ENCODE peak calls at places on chromosomes 13 and 19, in seven cellular contexts. I is stimulated activated CD8-positive, alpha-beta memory T cell treated with anti-CD3 and anti-CD28 coated beads, Interleukin-7, amount 100 ng/mL, for 1 hour; R is colonic mucosa; J is right atrium auricular region; U is left colon; K is AG09309; A is renal cortical epithelial cell. L is an unnamed sample.

GRCh38 chr19:10612515-10613119 is 12.7 kb upstream of the SLC44A2 start:
- DNase-seq in I (no peak), R (peak), J (peak), U (peak), K (no peak), A (no peak), L (peak)

GRCh38 chr19:47650695-47651094 is 41.8 kb downstream of the BICRA start:
- DNase-seq in I (no peak), R (no peak), J (no peak), U (no peak), K (no peak), A (no peak), L (no peak)

GRCh38 chr19:7083076-7083956 is 13.8 kb downstream of the ZNF557 start:
- DNase-seq in I (no peak), R (no peak), J (no peak), U (no peak), K (no peak), A (peak), L (no peak)

GRCh38 chr13:59780058-59780457 is 383.7 kb downstream of the DIAPH3 start:
- DNase-seq in I (no peak), R (no peak), J (no peak), U (no peak), K (no peak), A (no peak), L (no peak)

GRCh38 chr19:28208745-28209144 is 1004.2 kb downstream of the UQCRFS1 start:
- DNase-seq in I (no peak), R (no peak), J (no peak), U (no peak), K (no peak), A (peak), L (no peak)

GRCh38 chr13:88031980-88032562 is 360.9 kb downstream of the SLITRK5 start:
- DNase-seq in I (no peak), R (no peak), J (no peak), U (no peak), K (no peak), A (peak), L (no peak)

GRCh38 chr13:52141299-52141698 is 12.4 kb upstream of the NEK5 start:
- DNase-seq in I (no peak), R (no peak), J (no peak), U (no peak), K (no peak), A (peak), L (no peak)

GRCh38 chr19:30942636-30943035 is 406.6 kb downstream of the TSHZ3 start:
- DNase-seq in I (no peak), R (no peak), J (no peak), U (no peak), K (no peak), A (no peak), L (no peak)

GRCh38 chr19:2111886-2112285 is 15.2 kb downstream of the IZUMO4 start:
- DNase-seq in I (no peak), R (no peak), J (no peak), U (no peak), K (no peak), A (no peak), L (no peak)

GRCh38 chr13:28558126-28558525 is 63.2 kb upstream of the FLT1 start:
- DNase-seq in I (no peak), R (no peak), J (no peak), U (no peak), K (peak), A (peak), L (no peak)

GRCh38 chr19:35204799-35205732 is 23.5 kb downstream of the FAM187B start:
- DNase-seq in I (no peak), R (peak), J (no peak), U (peak), K (no peak), A (no peak), L (peak)

GRCh38 chr19:9171393-9171991 is 7.3 kb upstream of the OR7D2 start:
- DNase-seq in I (no peak), R (no peak), J (no peak), U (no peak), K (no peak), A (no peak), L (no peak)

GRCh38 chr13:49308977-49309408 is 61.3 kb downstream of the CDADC1 start:
- DNase-seq in I (no peak), R (no peak), J (peak), U (no peak), K (no peak), A (no peak), L (no peak)

GRCh38 chr19:5271145-5271544 is 69.5 kb downstream of the PTPRS start:
- DNase-seq in I (no peak), R (no peak), J (no peak), U (no peak), K (no peak), A (no peak), L (no peak)

GRCh38 chr19:19900124-19900523 is 622 bp upstream of the ZNF93 start:
- DNase-seq in I (no peak), R (no peak), J (no peak), U (no peak), K (no peak), A (peak), L (no peak)

GRCh38 chr19:16061943-16062342 is 14.4 kb upstream of the TPM4 start:
- DNase-seq in I (no peak), R (no peak), J (no peak), U (no peak), K (no peak), A (no peak), L (peak)